ENCODE peak calls at places on chromosomes 1 and 21, in five cellular contexts. Y, F, O, C and A are unnamed samples.

GRCh38 chr1:212452323-212453155 is 19.8 kb downstream of the NENF start:
- DNase-seq in O (no peak), Y (no peak), C (no peak), F (peak; percentile 36), A (no peak)

GRCh38 chr1:152836881-152837280 is 5.8 kb upstream of the LCE6A start:
- DNase-seq in Y (no peak), C (no peak), F (no peak), O (no peak), A (no peak)

GRCh38 chr1:175757381-175758015 is 14.1 kb upstream of the TNR start:
- DNase-seq in O (peak; percentile 67), C (peak; percentile 59), Y (peak; percentile 43), F (peak; percentile 24), A (peak; percentile 85)

GRCh38 chr1:227314014-227314848 is 4.1 kb downstream of the CDC42BPA start:
- DNase-seq in Y (no peak), O (no peak), C (no peak), F (no peak), A (no peak)

GRCh38 chr1:203799157-203799556 is 3.7 kb downstream of the ZBED6 start:
- DNase-seq in Y (no peak), C (no peak), F (no peak), O (no peak), A (no peak)

GRCh38 chr1:63148825-63149645 is 173.3 kb upstream of the FOXD3 start:
- DNase-seq in O (peak; percentile 58), Y (peak; percentile 29), C (peak; percentile 21), F (peak; percentile 43), A (peak; percentile 75)

GRCh38 chr1:246160905-246161304 is 346.2 kb downstream of the SMYD3 start:
- DNase-seq in O (no peak), F (no peak), Y (no peak), C (no peak), A (no peak)

GRCh38 chr1:202069670-202070069 is 53.0 kb upstream of the GPR37L1 start:
- DNase-seq in Y (no peak), C (no peak), O (no peak), F (no peak), A (no peak)

GRCh38 chr1:207711285-207711684 is 40.6 kb upstream of the CD46 start:
- DNase-seq in Y (no peak), O (peak; percentile 48), C (peak; percentile 9), F (peak; percentile 45), A (peak; percentile 73)

GRCh38 chr1:15099441-15100137 is 54.0 kb upstream of the TMEM51 start:
- DNase-seq in O (no peak), F (no peak), C (no peak), Y (no peak), A (no peak)

GRCh38 chr1:208387908-208388756 is 143.9 kb upstream of the PLXNA2 start:
- DNase-seq in F (no peak), O (no peak), C (no peak), Y (no peak), A (no peak)

GRCh38 chr1:184801503-184801902 is 46.8 kb upstream of the EDEM3 start:
- DNase-seq in Y (no peak), C (no peak), F (peak; percentile 11), O (no peak), A (no peak)

GRCh38 chr1:10980094-10980577 is 32.3 kb upstream of the TARDBP start:
- DNase-seq in F (peak; percentile 38), C (peak; percentile 80), O (peak; percentile 16), Y (peak; percentile 82), A (peak; percentile 97)

GRCh38 chr1:230319014-230319747 is 107.0 kb downstream of the PGBD5 start:
- DNase-seq in F (no peak), C (no peak), Y (no peak), O (no peak), A (no peak)

GRCh38 chr1:82934069-82934468 is 1064.9 kb downstream of the TTLL7 start:
- DNase-seq in C (no peak), Y (no peak), F (peak; percentile 19), O (no peak), A (no peak)

GRCh38 chr1:41483960-41484844 is at the start of gene EDN2:
- DNase-seq in C (no peak), O (peak; percentile 15), Y (no peak), F (no peak), A (peak; percentile 79)

GRCh38 chr1:172835834-172836233 is 176.9 kb downstream of the FASLG start:
- DNase-seq in F (no peak), C (no peak), Y (no peak), O (no peak), A (no peak)

GRCh38 chr21:24290151-24290833 is 1317.0 kb downstream of the MRPL39 start:
- DNase-seq in Y (no peak), F (no peak), C (no peak), O (no peak), A (no peak)

GRCh38 chr1:177255411-177255810 is 84.7 kb downstream of the BRINP2 start:
- DNase-seq in Y (no peak), F (peak; percentile 78), C (no peak), O (peak; percentile 32), A (no peak)

GRCh38 chr1:51555866-51556619 is 37.0 kb upstream of the EPS15 start:
- DNase-seq in O (peak; percentile 66), C (no peak), F (no peak), Y (no peak), A (no peak)

GRCh38 chr1:75502776-75503175 is 108.1 kb downstream of the SLC44A5 start:
- DNase-seq in O (no peak), F (peak; percentile 57), Y (no peak), C (no peak), A (no peak)

GRCh38 chr1:36365310-36365895 is 20.3 kb downstream of the STK40 start:
- DNase-seq in Y (no peak), F (peak; percentile 48), O (no peak), C (no peak), A (no peak)

GRCh38 chr1:222600274-222600673 is 10.5 kb upstream of the TAF1A start:
- DNase-seq in Y (no peak), F (no peak), O (no peak), C (no peak), A (no peak)

GRCh38 chr1:2867861-2868260 is 66.4 kb upstream of the TTC34 start:
- DNase-seq in C (no peak), O (no peak), F (no peak), Y (no peak), A (no peak)

GRCh38 chr1:2867087-2867425 is 65.6 kb upstream of the TTC34 start:
- DNase-seq in C (no peak), Y (no peak), O (no peak), F (no peak), A (no peak)

GRCh38 chr1:2871246-2871815 is 69.8 kb upstream of the TTC34 start:
- DNase-seq in C (no peak), O (no peak), F (no peak), Y (no peak), A (no peak)

GRCh38 chr1:2866415-2867086 is 65.1 kb upstream of the TTC34 start:
- DNase-seq in Y (no peak), O (no peak), C (no peak), F (no peak), A (no peak)

DNA sequence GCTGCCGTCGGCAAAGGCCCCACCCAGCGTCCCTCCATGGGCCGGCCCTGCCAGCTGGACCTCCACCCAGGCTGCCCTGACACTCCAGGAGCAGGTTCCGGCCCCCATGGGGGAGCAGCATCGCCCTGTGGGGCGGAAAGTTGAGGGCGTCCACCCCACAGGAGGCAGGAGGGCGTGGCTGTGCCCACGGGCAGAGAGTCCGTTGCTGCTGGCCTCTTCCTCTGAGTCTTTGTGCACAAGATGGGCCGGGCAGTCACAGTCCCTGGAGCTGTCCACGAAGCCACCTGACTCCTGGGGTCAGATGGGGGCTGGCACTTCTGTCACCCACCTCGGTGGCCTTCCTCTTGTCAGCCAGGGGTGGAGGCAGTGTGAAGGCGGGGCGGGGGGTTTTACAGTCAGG is 67.1 kb upstream of the TTC34 start:
- DNase-seq in O (no peak), C (no peak), Y (no peak), F (no peak), A (no peak)
- H2BK12ac ChIP-seq in O (no peak overlapping the region), C (no peak overlapping the region), Y (no peak overlapping the region), F (no peak overlapping the region), A (no peak overlapping the region)

GRCh38 chr1:3668148-3668547 is 15.8 kb downstream of the TP73 start:
- DNase-seq in C (no peak), O (no peak), F (no peak), Y (no peak), A (no peak)
- H3K18ac ChIP-seq in C (no peak overlapping the region), O (no peak overlapping the region), F (no peak overlapping the region), Y (no peak overlapping the region), A (no peak overlapping the region)

GRCh38 chr1:45929257-45929687 is 125.9 kb downstream of the MAST2 start:
- DNase-seq in F (peak; percentile 79), C (peak; percentile 47), O (no peak), Y (no peak), A (peak; percentile 61)

GRCh38 chr1:45934947-45935346 is 131.5 kb downstream of the MAST2 start:
- DNase-seq in F (no peak), O (no peak), C (no peak), Y (no peak), A (no peak)

GRCh38 chr1:45928486-45929205 is 125.2 kb downstream of the MAST2 start:
- DNase-seq in O (no peak), Y (no peak), F (peak; percentile 33), C (no peak), A (no peak)

GRCh38 chr1:45926302-45926701 is 122.9 kb downstream of the MAST2 start:
- DNase-seq in Y (no peak), C (no peak), F (no peak), O (no peak), A (no peak)

GRCh38 chr1:45930258-45931150 is 127.1 kb downstream of the MAST2 start:
- DNase-seq in Y (no peak), F (no peak), C (no peak), O (no peak), A (no peak)
- H2BK120ac ChIP-seq in Y (no peak overlapping the region), F (no peak overlapping the region), C (no peak overlapping the region), O (no peak overlapping the region), A (no peak overlapping the region)

DNA sequence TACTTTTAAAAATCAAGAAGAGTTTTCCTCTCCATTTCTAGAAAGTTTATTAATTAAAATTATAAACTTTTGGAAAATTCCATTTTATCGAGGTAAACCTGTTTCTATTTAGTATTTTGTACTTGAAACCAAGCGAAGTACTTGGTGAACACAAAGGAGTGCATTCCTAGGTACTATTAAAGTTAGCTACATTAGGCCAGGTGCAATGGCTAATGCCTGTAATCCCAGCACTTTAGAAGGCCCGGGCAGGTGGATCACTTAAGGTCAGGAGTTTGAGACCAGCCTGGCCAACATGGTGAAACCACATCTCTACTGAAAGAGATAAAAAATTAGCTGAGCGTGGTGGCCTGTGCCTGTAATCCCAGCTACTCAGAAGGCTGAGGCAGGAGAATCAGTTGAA is 292.2 kb downstream of the NTNG1 start:
- DNase-seq in F (no peak), C (no peak), O (no peak), Y (no peak), A (no peak)
- H2BK12ac ChIP-seq in F (no peak overlapping the region), C (no peak overlapping the region), O (no peak overlapping the region), Y (no peak overlapping the region), A (no peak overlapping the region)

GRCh38 chr1:218374401-218374848 is 29.3 kb downstream of the TGFB2 start:
- DNase-seq in F (peak; percentile 61), C (no peak), Y (no peak), O (no peak), A (no peak)
- H3K18ac ChIP-seq in F (no peak overlapping the region), C (no peak overlapping the region), Y (no peak overlapping the region), O (no peak overlapping the region), A (no peak overlapping the region)

DNA sequence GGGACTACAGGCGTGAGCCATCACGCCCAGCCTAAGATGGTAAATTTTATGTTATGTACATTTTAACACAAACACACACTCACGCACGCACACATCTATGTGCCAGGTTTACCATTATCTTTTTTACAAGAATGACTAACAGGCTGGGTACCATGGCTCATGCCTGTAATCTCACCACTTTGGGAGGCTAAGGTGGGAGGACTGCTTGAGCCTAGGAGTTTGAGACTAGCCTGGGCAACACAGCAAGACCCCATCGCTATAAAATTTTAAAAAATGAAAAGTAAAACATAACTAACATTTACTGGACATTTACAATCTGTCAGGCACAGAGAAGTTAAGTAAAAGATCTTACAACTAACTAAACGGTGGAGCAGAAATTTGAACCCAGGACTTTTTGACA is 14.7 kb downstream of the GATAD2B start:
- DNase-seq in C (no peak), Y (no peak), O (no peak), F (no peak), A (no peak)
- H2BK120ac ChIP-seq in C (no peak overlapping the region), Y (no peak overlapping the region), O (no peak overlapping the region), F (no peak overlapping the region), A (no peak overlapping the region)